ENCODE peak calls at places on chromosomes 7 and 10, in five cellular contexts. D is GM23338, J is HepG2, V is suprapubic skin, F is endothelial cell of umbilical vein. Y is an unnamed sample.

GRCh38 chr7:5690931-5691461 is 90.5 kb downstream of the RNF216 start:
- DNase-seq in D (no peak), J (no peak), V (no peak), F (no peak), Y (no peak)

GRCh38 chr7:157470017-157470322 is 133.2 kb downstream of the DNAJB6 start:
- DNase-seq in D (no peak), J (no peak), V (no peak), F (no peak), Y (no peak)

GRCh38 chr7:141158562-141158961 is 84.7 kb downstream of the TMEM178B start:
- DNase-seq in D (no peak), J (no peak), V (no peak), F (no peak), Y (no peak)

GRCh38 chr10:115653473-115653872 is 560.3 kb downstream of the ATRNL1 start:
- DNase-seq in D (no peak), J (peak; percentile 9), V (no peak), F (no peak), Y (no peak)

GRCh38 chr10:14560274-14560673 is 214.4 kb downstream of the FAM107B start:
- DNase-seq in D (peak; percentile 59), J (no peak), V (no peak), F (peak; percentile 78), Y (no peak)

GRCh38 chr10:6458814-6459213 is 121.3 kb downstream of the PRKCQ start:
- DNase-seq in D (no peak), J (no peak), V (no peak), F (no peak), Y (no peak)

GRCh38 chr7:137953692-137954470 is 48.0 kb downstream of the CREB3L2 start:
- DNase-seq in D (peak; percentile 74), J (no peak), V (no peak), F (peak; percentile 76), Y (no peak)

GRCh38 chr10:93514496-93514895 is 18.1 kb downstream of the CEP55 start:
- DNase-seq in D (no peak), J (no peak), V (no peak), F (no peak), Y (no peak)

GRCh38 chr7:114175140-114175539 is 239.5 kb upstream of the FOXP2 start:
- DNase-seq in D (no peak), J (no peak), V (no peak), F (no peak), Y (no peak)

GRCh38 chr7:143131777-143132176 is at the start of gene PIP:
- DNase-seq in D (peak; percentile 5), J (no peak), V (no peak), F (no peak), Y (peak; percentile 8)

GRCh38 chr7:111094387-111094786 is 3.5 kb downstream of the LRRN3 start:
- DNase-seq in D (no peak), J (no peak), V (no peak), F (no peak), Y (no peak)

GRCh38 chr7:44729949-44730590 is 18.6 kb upstream of the ZMIZ2 start:
- DNase-seq in D (no peak), J (no peak), V (no peak), F (no peak), Y (no peak)

GRCh38 chr10:20708305-20708704 is 188.8 kb downstream of the NEBL start:
- DNase-seq in D (no peak), J (no peak), V (no peak), F (no peak), Y (no peak)

GRCh38 chr7:29988391-29989256 is 977 bp downstream of the SCRN1 start:
- DNase-seq in D (peak; percentile 69), J (peak; percentile 57), V (peak; percentile 74), F (peak; percentile 47), Y (no peak)

DNA sequence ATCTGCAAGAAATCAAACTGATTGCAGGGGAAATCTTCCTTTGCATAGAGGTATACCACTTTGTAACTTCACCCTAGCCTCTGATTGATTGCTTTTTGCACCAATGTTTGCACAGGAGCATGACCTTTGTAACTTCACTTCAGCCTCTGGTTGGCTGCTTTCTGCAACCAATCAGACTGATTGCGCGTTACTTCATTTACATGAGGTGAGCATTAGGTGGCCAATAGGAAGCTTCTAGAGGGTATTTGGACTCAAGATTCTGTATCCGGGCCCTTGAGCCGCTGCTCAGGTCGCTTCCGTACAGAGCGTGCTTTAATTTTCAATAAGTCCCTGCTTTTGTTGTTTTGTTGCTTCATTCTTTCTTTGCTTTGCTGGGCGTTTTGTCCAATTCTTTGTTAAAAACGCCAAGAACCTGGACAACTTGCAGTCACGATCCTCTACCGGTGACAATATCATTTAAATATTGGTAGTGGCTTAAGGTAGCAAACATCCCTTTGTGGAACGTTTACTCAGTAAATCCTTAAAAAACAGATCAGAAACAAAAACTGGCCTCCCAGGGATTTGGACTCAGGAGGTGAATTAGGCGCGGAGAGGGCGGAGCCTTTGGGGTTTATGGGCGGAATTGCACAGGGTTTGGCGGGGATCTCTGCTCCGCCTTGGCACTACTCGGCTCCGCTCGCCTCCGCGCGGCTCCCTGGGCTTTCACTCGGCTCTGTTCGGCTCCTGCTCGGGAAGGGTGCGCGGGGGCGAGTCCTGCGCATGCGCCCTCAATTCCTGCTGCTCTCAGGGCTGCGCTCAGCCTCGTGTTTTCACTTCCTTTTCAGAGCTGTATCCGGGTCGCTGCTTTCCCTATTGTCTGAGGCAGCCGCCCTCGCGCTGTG is at the start of gene PHF14:
- DNase-seq in D (peak; percentile 98), J (peak; percentile 97), V (peak; percentile 97), F (peak; percentile 98), Y (peak; percentile 96)
- TF ChIP-seq POLR2AphosphoS5 in D (peak; percentile 63), J (peak; percentile 92), V (no peak), F (peak; percentile 76), Y (peak; percentile 95)

GRCh38 chr10:44348496-44348895 is 36.4 kb downstream of the CXCL12 start:
- DNase-seq in D (no peak), J (no peak), V (no peak), F (no peak), Y (no peak)
- H3K4me3 ChIP-seq in D (no peak overlapping the region), J (no peak overlapping the region), V (no peak overlapping the region), F (no peak overlapping the region), Y (no peak overlapping the region)

GRCh38 chr10:75542902-75543301 is 111.5 kb downstream of the LRMDA start:
- DNase-seq in D (peak; percentile 26), J (no peak), V (peak; percentile 85), F (no peak), Y (no peak)
- TF ChIP-seq POLR2AphosphoS5 in D (no peak), J (no peak), V (peak; percentile 54), F (no peak), Y (no peak)

GRCh38 chr7:69277361-69277760 is 320.9 kb upstream of the AUTS2 start:
- DNase-seq in D (no peak), J (no peak), V (no peak), F (no peak), Y (no peak)

DNA sequence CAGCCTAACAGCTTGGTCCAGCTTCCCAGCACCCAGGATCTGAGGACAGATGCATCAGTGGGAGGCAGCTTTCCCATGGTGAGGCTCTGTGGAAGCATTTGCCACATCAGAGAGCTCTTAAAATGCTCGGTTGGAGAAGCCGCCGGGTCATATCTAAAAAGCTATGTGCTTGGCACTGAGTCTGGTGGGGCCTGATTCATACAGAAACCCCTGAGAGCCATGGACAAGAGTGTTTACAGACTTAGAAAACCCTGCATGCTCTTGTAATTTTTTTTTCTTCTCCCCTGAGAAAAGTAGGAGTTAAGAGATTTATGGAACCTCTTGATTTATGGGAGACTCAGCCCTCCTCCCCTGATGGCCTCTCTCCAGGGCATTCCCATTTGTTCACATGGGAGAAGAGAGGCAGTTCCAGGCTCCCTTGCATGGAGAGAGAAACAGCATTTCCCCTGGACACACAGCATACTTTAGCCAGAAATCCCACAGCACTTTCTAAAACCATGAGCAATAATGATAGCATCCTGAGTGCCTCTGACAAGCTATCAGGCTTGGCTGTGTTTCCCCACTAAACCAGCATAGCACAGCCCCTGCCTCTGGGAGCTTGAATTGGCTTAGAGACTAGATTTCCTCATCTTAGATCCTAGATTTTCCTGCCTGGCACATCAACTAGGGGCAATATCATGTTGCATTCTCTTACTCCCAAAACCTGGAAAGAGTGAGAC is 322.1 kb upstream of the AUTS2 start:
- DNase-seq in D (no peak), J (no peak), V (no peak), F (no peak), Y (no peak)
- H3K4me3 ChIP-seq in D (no peak overlapping the region), J (no peak overlapping the region), V (no peak overlapping the region), F (no peak overlapping the region), Y (no peak overlapping the region)

GRCh38 chr10:48429309-48429708 is 122.8 kb downstream of the MAPK8 start:
- DNase-seq in D (no peak), J (no peak), V (no peak), F (no peak), Y (no peak)

GRCh38 chr10:48437546-48437945 is 131.1 kb downstream of the MAPK8 start:
- DNase-seq in D (no peak), J (no peak), V (no peak), F (no peak), Y (no peak)

GRCh38 chr10:48430402-48430993 is 124.0 kb downstream of the MAPK8 start:
- DNase-seq in D (no peak), J (no peak), V (no peak), F (no peak), Y (no peak)

GRCh38 chr10:48428896-48429295 is 122.4 kb downstream of the MAPK8 start:
- DNase-seq in D (no peak), J (no peak), V (no peak), F (no peak), Y (no peak)

GRCh38 chr10:48431871-48432270 is 125.4 kb downstream of the MAPK8 start:
- DNase-seq in D (no peak), J (no peak), V (no peak), F (no peak), Y (no peak)
- TF ChIP-seq POLR2AphosphoS5 in D (no peak), J (no peak), V (no peak), F (no peak), Y (no peak)

DNA sequence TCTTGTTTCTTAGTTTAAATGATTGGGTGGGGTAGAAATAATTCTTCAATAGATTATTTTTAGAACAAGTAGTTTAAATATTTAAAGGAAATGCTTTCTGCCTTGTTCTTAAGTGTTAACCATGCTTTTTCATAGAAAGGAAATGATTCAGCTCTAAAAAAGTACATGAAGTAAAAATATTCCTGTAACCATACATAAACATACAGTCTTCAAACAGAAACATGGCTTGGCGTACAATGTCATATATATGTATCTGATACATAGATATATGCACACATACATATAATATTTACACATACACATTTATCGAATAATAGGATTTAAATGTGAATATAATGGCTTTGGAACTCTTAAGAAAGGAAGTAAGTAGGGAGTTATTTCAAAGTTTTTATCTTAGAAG is 84.4 kb downstream of the RUNDC3B start:
- DNase-seq in D (no peak), J (no peak), V (no peak), F (peak; percentile 78), Y (no peak)
- H3K4me3 ChIP-seq in D (no peak overlapping the region), J (no peak overlapping the region), V (no peak overlapping the region), F (no peak overlapping the region), Y (no peak overlapping the region)